ENCODE peak calls at places on chromosomes 12 and 14, in four cellular contexts. O is WTC11, V is K562, G is HepG2. L is an unnamed sample.

GRCh38 chr12:127664901-127665300 is 602.1 kb upstream of the TMEM132C start:
- DNase-seq in O (no peak), V (no peak), G (no peak), L (no peak)

GRCh38 chr12:2722806-2723205 is 72.0 kb upstream of the FKBP4 start:
- DNase-seq in O (no peak), G (no peak), V (no peak), L (no peak)

GRCh38 chr14:97298331-97298730 is 501.1 kb downstream of the VRK1 start:
- DNase-seq in O (peak; percentile 73), G (no peak), V (peak; percentile 48), L (peak; percentile 4)

GRCh38 chr12:6112004-6112403 is 12.5 kb downstream of the VWF start:
- DNase-seq in V (no peak), O (no peak), G (no peak), L (peak; percentile 40)

GRCh38 chr14:80216818-80217217 is 5.5 kb upstream of the DIO2 start:
- DNase-seq in V (no peak), O (no peak), G (no peak), L (no peak)

GRCh38 chr12:90909069-90909676 is 45.8 kb downstream of the CCER1 start:
- DNase-seq in V (no peak), G (peak; percentile 6), O (peak; percentile 35), L (peak; percentile 17)

GRCh38 chr14:30017370-30017993 is 89.8 kb upstream of the PRKD1 start:
- DNase-seq in V (no peak), G (no peak), O (no peak), L (no peak)

GRCh38 chr14:95255487-95255886 is 64.2 kb downstream of the CLMN start:
- DNase-seq in G (no peak), V (peak; percentile 16), O (peak; percentile 80), L (no peak)

GRCh38 chr12:98399532-98399931 is 115.9 kb upstream of the TMPO start:
- DNase-seq in O (peak; percentile 44), G (peak; percentile 43), V (peak; percentile 61), L (no peak)

GRCh38 chr12:69475237-69475984 is 5.2 kb downstream of the FRS2 start:
- DNase-seq in O (no peak), V (peak; percentile 18), G (peak; percentile 61), L (peak; percentile 8)
- TF ChIP-seq FOXJ3 in O (no peak), V (no peak), G (no peak), L (no peak)

DNA sequence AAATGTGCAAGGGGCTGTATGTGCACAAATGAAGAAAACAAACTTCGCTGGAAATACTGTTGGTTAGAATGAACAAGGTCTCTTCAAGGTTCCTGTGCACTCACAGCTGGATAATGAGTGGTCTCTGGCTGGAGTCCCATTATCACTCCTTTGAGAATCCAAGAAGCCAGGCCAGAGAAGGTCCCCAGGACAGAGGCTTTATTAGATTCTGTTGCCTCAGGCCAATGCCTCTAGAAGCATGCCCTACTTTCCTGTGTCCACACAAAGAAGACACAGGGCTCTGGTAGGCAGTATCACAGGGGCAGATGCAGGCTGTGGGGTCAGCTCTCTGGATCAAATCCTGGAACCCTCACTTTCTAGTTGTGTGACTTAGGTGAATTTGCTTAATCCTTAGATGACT is 384.7 kb downstream of the GRIN2B start:
- DNase-seq in O (no peak), G (no peak), V (no peak), L (no peak)
- TF ChIP-seq FOXJ3 in O (no peak), G (no peak), V (no peak), L (no peak)

GRCh38 chr12:106975098-106975497 is 11.8 kb downstream of the MTERF2 start:
- DNase-seq in G (no peak), V (no peak), O (no peak), L (no peak)

GRCh38 chr12:106976013-106976658 is 10.8 kb downstream of the MTERF2 start:
- DNase-seq in G (peak; percentile 83), V (no peak), O (no peak), L (no peak)

GRCh38 chr12:106980944-106981343 is 6.0 kb downstream of the MTERF2 start:
- DNase-seq in G (no peak), V (no peak), O (no peak), L (no peak)

GRCh38 chr12:106976668-106977067 is 10.3 kb downstream of the MTERF2 start:
- DNase-seq in G (no peak), O (no peak), V (no peak), L (no peak)

DNA sequence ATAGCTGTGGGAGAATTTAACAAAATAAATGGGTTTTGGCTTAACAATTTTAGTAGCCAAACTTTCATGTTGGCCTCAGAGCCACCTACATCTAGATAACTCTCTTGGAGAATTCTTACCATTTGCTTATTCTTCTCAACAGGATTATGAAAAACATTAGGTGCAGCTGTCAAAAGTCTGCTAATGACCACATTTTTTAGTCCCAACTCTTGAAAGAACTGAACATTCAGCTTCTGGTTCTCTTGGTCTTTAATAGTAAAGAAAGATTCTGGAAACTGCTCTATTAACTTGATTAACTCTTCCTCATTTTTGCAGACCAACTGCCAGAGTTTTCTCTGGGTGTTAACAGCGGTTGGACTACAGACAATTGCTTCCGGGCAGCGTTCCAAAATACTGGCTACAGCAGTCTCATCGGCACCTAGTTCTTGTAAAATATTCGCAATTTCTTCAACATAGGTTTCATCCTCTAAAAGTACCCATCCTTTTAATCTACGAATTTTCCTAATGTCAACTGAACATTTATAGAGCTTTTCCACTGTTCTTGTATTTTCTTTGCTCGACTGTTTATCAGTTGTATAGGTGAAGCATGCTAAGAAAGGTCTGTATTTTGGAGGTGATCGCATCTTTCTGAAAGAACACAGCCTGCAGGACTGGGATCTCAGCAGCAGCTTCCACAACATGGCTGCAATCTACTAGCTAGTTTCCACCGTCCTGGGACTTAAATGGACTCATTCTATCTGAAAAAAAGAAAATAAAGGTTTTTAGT is 8.7 kb downstream of the MTERF2 start:
- DNase-seq in G (peak; percentile 31), O (no peak), V (no peak), L (peak; percentile 38)
- TF ChIP-seq FOXJ3 in G (no peak), O (no peak), V (no peak), L (no peak)

GRCh38 chr12:40515041-40515825 is 177.0 kb upstream of the CNTN1 start:
- DNase-seq in V (no peak), O (no peak), G (no peak), L (no peak)
- TF ChIP-seq FOXJ3 in V (no peak), O (no peak), G (no peak), L (no peak)

GRCh38 chr14:93984987-93985410 is 8.6 kb upstream of the ASB2 start:
- DNase-seq in G (peak; percentile 77), V (peak; percentile 22), O (peak; percentile 50), L (peak; percentile 47)
- TF ChIP-seq FOXJ3 in G (no peak), V (no peak), O (no peak), L (no peak)

DNA sequence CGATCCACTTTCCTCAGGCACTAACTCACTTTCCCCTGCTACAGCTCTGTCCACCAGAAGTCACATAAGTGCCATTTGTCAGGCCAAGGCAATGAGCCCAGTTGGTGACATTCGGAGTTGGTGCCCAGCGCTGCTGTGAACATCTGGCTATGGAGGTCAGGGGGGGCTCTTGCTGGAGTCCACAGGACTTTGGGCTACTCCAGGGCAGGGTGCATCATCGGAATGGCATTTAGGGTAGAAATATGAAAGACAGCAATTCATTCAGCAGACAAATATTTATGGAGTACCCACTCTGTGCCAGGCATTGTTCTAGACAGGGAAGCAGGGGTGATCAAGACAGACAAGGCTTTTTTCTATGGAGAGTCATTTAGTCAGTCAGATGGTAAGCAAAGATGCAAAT is 1.5 kb upstream of the PPP1CC start:
- DNase-seq in V (no peak), G (peak; percentile 69), O (no peak), L (no peak)
- TF ChIP-seq FOXJ3 in V (no peak), G (no peak), O (no peak), L (no peak)

DNA sequence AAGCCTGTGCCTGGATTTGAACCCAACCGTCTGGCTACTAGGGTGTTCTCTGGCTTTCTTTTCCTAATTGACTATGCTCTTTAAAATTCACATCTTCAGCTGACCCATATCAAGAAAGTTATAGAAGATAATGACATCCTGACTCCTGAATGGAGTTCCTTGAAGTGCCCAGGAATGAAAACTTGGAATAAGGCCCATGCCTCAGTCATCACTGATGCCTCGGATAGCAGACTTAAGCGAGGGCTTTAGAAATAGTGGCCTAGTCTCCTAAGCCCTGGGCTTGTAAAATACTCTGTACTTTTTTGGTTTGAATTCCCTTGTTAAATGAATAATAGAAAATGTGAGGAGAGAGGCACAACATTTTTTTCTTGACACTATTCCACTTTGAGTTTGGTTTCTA is 39.0 kb downstream of the CHST11 start:
- DNase-seq in V (no peak), O (no peak), G (no peak), L (no peak)
- TF ChIP-seq FOXJ3 in V (no peak), O (no peak), G (no peak), L (no peak)

DNA sequence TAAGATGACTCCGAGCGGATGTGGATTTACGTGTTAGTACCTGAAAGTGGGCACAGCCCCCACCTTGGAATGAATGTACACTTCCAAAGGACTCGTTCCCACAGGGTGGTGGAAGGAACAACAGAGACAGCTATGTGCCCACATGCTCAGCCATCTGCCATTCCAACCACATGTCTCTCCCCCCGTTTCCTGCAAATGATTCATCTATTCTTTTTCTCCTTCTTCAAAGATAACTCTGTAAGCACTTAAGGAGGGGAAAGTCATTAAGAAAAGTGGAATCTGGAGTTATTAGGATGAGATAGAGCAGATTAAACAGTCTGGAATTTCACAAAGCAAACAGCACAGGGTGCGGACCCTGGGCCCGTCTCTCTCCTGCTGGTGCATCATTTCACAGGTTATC is 18.5 kb upstream of the DUSP6 start:
- DNase-seq in G (no peak), V (no peak), O (no peak), L (no peak)
- TF ChIP-seq FOXJ3 in G (no peak), V (no peak), O (no peak), L (no peak)